ENCODE peak calls at places on chromosomes 11 and 22, in nine cellular contexts. I is endodermal cell; V is nucleus accumbens; S is stimulated activated CD4-positive, alpha-beta T cell treated with anti-CD3 and anti-CD28 coated beads, Interleukin-1b, Interleukin-23, amount 100 ng/mL, for 1 hour; F is RPMI8226; U is GM23248; O is activated naive CD4-positive, alpha-beta T cell; X is fibroblast of lung; N is T-cell. B is an unnamed sample.
A peak's percentile ranks its signal among the peaks of the same experiment; 100 is the strongest.

GRCh38 chr11:8698917-8699441 is 16.4 kb downstream of the RPL27A start:
- DNase-seq in I (peak; percentile 94), V (no peak), S (no peak), F (no peak), U (no peak), O (no peak), X (no peak), N (no peak), B (no peak)

GRCh38 chr22:39242809-39243442 is 1.9 kb downstream of the PDGFB start:
- DNase-seq in I (peak; percentile 88), V (no peak), S (no peak), F (peak; percentile 75), U (no peak), O (no peak), X (no peak), N (peak; percentile 32), B (no peak)

GRCh38 chr22:27913162-27913741 is 5.8 kb downstream of the PITPNB start:
- DNase-seq in I (no peak), V (no peak), S (no peak), F (no peak), U (no peak), O (no peak), X (no peak), N (no peak), B (peak; percentile 21)

GRCh38 chr11:15801126-15801525 is 555.2 kb downstream of the SOX6 start:
- DNase-seq in I (no peak), V (no peak), S (no peak), F (no peak), U (no peak), O (no peak), X (no peak), N (no peak), B (no peak)

GRCh38 chr11:126363706-126364245 is 8.3 kb downstream of the ST3GAL4 start:
- DNase-seq in I (peak; percentile 37), V (no peak), S (no peak), F (no peak), U (no peak), O (no peak), X (no peak), N (no peak), B (no peak)

GRCh38 chr22:44395116-44396005 is 82.6 kb upstream of the SHISAL1 start:
- DNase-seq in I (peak; percentile 30), V (no peak), S (no peak), F (no peak), U (no peak), O (no peak), X (no peak), N (no peak), B (no peak)

GRCh38 chr22:43446037-43446803 is 34.4 kb downstream of the MPPED1 start:
- DNase-seq in I (no peak), V (no peak), S (no peak), F (no peak), U (no peak), O (no peak), X (no peak), N (no peak), B (no peak)

GRCh38 chr11:9315078-9315688 is 790 bp upstream of the TMEM41B start:
- DNase-seq in I (no peak), V (no peak), S (no peak), F (peak; percentile 4), U (no peak), O (no peak), X (peak; percentile 71), N (no peak), B (no peak)

GRCh38 chr22:37535159-37535558 is 15.9 kb upstream of the CARD10 start:
- DNase-seq in I (no peak), V (no peak), S (no peak), F (no peak), U (no peak), O (no peak), X (no peak), N (no peak), B (no peak)

GRCh38 chr22:26409705-26410376 is 19.2 kb upstream of the ASPHD2 start:
- DNase-seq in I (no peak), V (no peak), S (no peak), F (no peak), U (no peak), O (no peak), X (no peak), N (no peak), B (peak; percentile 28)

GRCh38 chr11:12026331-12027211 is 18.1 kb upstream of the DKK3 start:
- DNase-seq in I (no peak), V (no peak), S (no peak), F (peak; percentile 67), U (no peak), O (no peak), X (no peak), N (no peak), B (no peak)

GRCh38 chr11:63532799-63533475 is 3.7 kb upstream of the PLAAT4 start:
- DNase-seq in I (no peak), V (no peak), S (no peak), F (no peak), U (no peak), O (no peak), X (peak; percentile 60), N (no peak), B (no peak)

GRCh38 chr11:91433284-91434010 is 791.2 kb upstream of the FAT3 start:
- DNase-seq in I (no peak), V (no peak), S (no peak), F (no peak), U (no peak), O (no peak), X (peak; percentile 32), N (no peak), B (no peak)

GRCh38 chr11:69645801-69646492 is 5.0 kb downstream of the CCND1 start:
- DNase-seq in I (peak; percentile 55), V (no peak), S (no peak), F (no peak), U (peak; percentile 23), O (no peak), X (no peak), N (no peak), B (no peak)

GRCh38 chr11:71198141-71198822 is 54.1 kb downstream of the SHANK2 start:
- DNase-seq in I (no peak), V (no peak), S (no peak), F (no peak), U (no peak), O (no peak), X (no peak), N (no peak), B (no peak)

GRCh38 chr11:45225961-45226871 is 59.9 kb downstream of the SYT13 start:
- DNase-seq in I (no peak), V (no peak), S (no peak), F (no peak), U (no peak), O (no peak), X (no peak), N (no peak), B (no peak)

GRCh38 chr11:73396985-73397384 is 20.8 kb downstream of the RELT start:
- DNase-seq in I (no peak), V (no peak), S (no peak), F (no peak), U (no peak), O (no peak), X (no peak), N (no peak), B (no peak)

GRCh38 chr11:26330255-26330654 is 1.7 kb upstream of the ANO3 start:
- DNase-seq in I (no peak), V (no peak), S (no peak), F (no peak), U (no peak), O (no peak), X (no peak), N (no peak), B (no peak)

GRCh38 chr11:120004723-120005122 is 133.2 kb downstream of the TRIM29 start:
- DNase-seq in I (no peak), V (no peak), S (no peak), F (no peak), U (no peak), O (no peak), X (no peak), N (no peak), B (no peak)

GRCh38 chr11:128690746-128691091 is 3.2 kb upstream of the FLI1 start:
- DNase-seq in I (peak; percentile 69), V (no peak), S (no peak), F (no peak), U (peak; percentile 53), O (no peak), X (no peak), N (no peak), B (no peak)